ENCODE peak calls at places on chromosome 1, in five cellular contexts. One of them, this sample, is unnamed.

GRCh38 chr1:13760921-13761320 is 60.9 kb downstream of the PRDM2 start:
- DNase-seq in COR-L47: no peak
- DNase-seq in hypothalamus: no peak
- DNase-seq in GM20000: no peak
- DNase-seq in CD8-positive, alpha-beta memory T cell: no peak
- DNase-seq in this sample: no peak

GRCh38 chr1:52413410-52414104 is 9.2 kb downstream of the PRPF38A start:
- DNase-seq in GM20000: no peak
- DNase-seq in COR-L47: no peak
- DNase-seq in CD8-positive, alpha-beta memory T cell: no peak
- DNase-seq in hypothalamus: no peak
- DNase-seq in this sample: peak

GRCh38 chr1:205313681-205314308 is 7.8 kb downstream of the NUAK2 start:
- DNase-seq in GM20000: peak
- DNase-seq in COR-L47: no peak
- DNase-seq in CD8-positive, alpha-beta memory T cell: peak
- DNase-seq in hypothalamus: peak
- DNase-seq in this sample: no peak

GRCh38 chr1:181143081-181143859 is 54.8 kb downstream of the IER5 start:
- DNase-seq in COR-L47: no peak
- DNase-seq in GM20000: no peak
- DNase-seq in hypothalamus: no peak
- DNase-seq in CD8-positive, alpha-beta memory T cell: no peak
- DNase-seq in this sample: no peak

GRCh38 chr1:8763888-8764287 is 53.6 kb downstream of the RERE start:
- DNase-seq in hypothalamus: no peak
- DNase-seq in COR-L47: no peak
- DNase-seq in CD8-positive, alpha-beta memory T cell: no peak
- DNase-seq in GM20000: peak
- DNase-seq in this sample: no peak

GRCh38 chr1:107993920-107994319 is 28.9 kb upstream of the VAV3 start:
- DNase-seq in GM20000: no peak
- DNase-seq in hypothalamus: no peak
- DNase-seq in COR-L47: peak
- DNase-seq in CD8-positive, alpha-beta memory T cell: no peak
- DNase-seq in this sample: no peak

GRCh38 chr1:8813991-8814390 is 3.4 kb downstream of the RERE start:
- DNase-seq in GM20000: no peak
- DNase-seq in hypothalamus: no peak
- DNase-seq in COR-L47: no peak
- DNase-seq in CD8-positive, alpha-beta memory T cell: no peak
- DNase-seq in this sample: no peak

GRCh38 chr1:117572546-117572945 is 33.3 kb upstream of the TENT5C start:
- DNase-seq in GM20000: no peak
- DNase-seq in hypothalamus: no peak
- DNase-seq in CD8-positive, alpha-beta memory T cell: peak
- DNase-seq in COR-L47: no peak
- DNase-seq in this sample: no peak

GRCh38 chr1:54967372-54967771 is 13.1 kb upstream of the TMEM61 start:
- DNase-seq in CD8-positive, alpha-beta memory T cell: no peak
- DNase-seq in hypothalamus: no peak
- DNase-seq in COR-L47: no peak
- DNase-seq in GM20000: no peak
- DNase-seq in this sample: no peak

This sample was measured in Caki2.